ENCODE peak calls at places on chromosome 3, in seven cellular contexts. S is spleen, P is body of pancreas, O is PC-9, B is stomach, K is upper lobe of right lung, V is tibial artery. Z is an unnamed sample.

GRCh38 chr3:33749546-33750215 is 31.6 kb upstream of the CLASP2 start:
- DNase-seq in S (no peak), P (no peak), O (no peak), B (no peak), K (no peak), V (no peak), Z (no peak)

GRCh38 chr3:140341213-140341612 is 336.7 kb upstream of the TRIM42 start:
- DNase-seq in S (no peak), P (no peak), O (no peak), B (no peak), K (no peak), V (no peak), Z (no peak)

GRCh38 chr3:150555859-150556436 is 9.4 kb downstream of the EIF2A start:
- DNase-seq in S (no peak), P (no peak), O (no peak), B (no peak), K (no peak), V (no peak), Z (no peak)

GRCh38 chr3:16033889-16034687 is 140.4 kb upstream of the GALNT15 start:
- DNase-seq in S (no peak), P (no peak), O (no peak), B (no peak), K (no peak), V (no peak), Z (no peak)

GRCh38 chr3:71131385-71131871 is 452.1 kb downstream of the FOXP1 start:
- DNase-seq in S (no peak), P (no peak), O (no peak), B (no peak), K (no peak), V (no peak), Z (no peak)

GRCh38 chr3:69647710-69648109 is 91.6 kb upstream of the MITF start:
- DNase-seq in S (no peak), P (no peak), O (no peak), B (no peak), K (no peak), V (no peak), Z (no peak)

GRCh38 chr3:71207632-71208031 is 375.9 kb downstream of the FOXP1 start:
- DNase-seq in S (no peak), P (no peak), O (no peak), B (no peak), K (no peak), V (no peak), Z (no peak)

GRCh38 chr3:195080125-195080524 is 190.8 kb downstream of the XXYLT1 start:
- DNase-seq in S (peak; percentile 78), P (no peak), O (no peak), B (no peak), K (no peak), V (no peak), Z (no peak)

DNA sequence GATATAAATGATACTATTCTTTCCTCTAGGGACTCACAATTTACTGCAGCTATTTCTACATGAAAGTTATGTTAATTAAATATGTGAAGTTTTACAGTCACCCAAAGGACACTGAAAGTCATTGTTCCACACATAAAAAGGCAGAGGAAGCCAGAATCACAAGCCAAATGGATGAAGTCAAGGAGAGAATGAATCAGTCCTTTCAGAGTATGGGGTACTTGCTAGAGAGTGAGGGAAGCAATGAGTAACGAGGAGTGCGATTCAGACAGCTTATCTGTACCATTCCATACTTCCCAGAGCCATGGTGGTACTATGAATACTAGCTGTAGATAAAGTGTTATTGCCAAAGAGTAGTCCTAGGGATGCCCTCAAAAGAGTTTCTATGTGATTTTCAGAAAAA is 16.8 kb downstream of the ST3GAL6 start:
- DNase-seq in S (no peak), P (no peak), O (no peak), B (no peak), K (no peak), V (no peak), Z (no peak)
- H3K4me1 ChIP-seq in S (no peaks in the 10 kb centered on the region), P (peaks cover 50% of the 10 kb centered on the region), O (peaks cover 1% of the 10 kb centered on the region), B (peaks cover 39% of the 10 kb centered on the region), K (peaks cover 22% of the 10 kb centered on the region), V (peaks cover 62% of the 10 kb centered on the region), Z (no peaks in the 10 kb centered on the region)

DNA sequence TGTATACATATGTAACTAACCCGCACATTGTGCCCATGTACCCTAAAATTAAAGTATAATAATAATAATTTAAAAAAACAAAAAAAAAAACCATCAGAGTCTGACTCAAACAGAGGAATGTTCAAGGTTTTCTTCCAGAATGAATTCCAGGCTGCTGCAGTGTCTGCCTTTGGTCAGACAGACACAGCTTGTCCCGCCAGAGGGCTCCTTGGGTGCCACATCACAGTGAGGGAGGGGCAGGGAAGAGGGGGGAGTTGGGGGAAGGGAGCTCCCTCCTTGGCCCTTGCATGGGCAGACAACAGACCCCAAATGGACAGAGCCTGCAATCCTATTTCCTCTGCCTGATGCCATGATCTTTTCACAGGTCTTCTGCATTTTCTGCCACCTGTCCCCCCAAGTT is 36.5 kb downstream of the ITGB5 start:
- DNase-seq in S (no peak), P (no peak), O (no peak), B (no peak), K (no peak), V (peak; percentile 81), Z (no peak)
- TF ChIP-seq CTCF in S (no peak), P (no peak), O (no peak), B (no peak), K (no peak), V (peak; percentile 17), Z (no peak)

GRCh38 chr3:159805411-159805772 is 183.2 kb upstream of the IL12A start:
- DNase-seq in S (no peak), P (no peak), O (no peak), B (no peak), K (no peak), V (no peak), Z (no peak)
- H3K4me1 ChIP-seq in S (no peaks in the 10 kb centered on the region), P (no peaks in the 10 kb centered on the region), O (no peaks in the 10 kb centered on the region), B (peaks cover 8% of the 10 kb centered on the region), K (peaks cover 31% of the 10 kb centered on the region), V (peaks cover 11% of the 10 kb centered on the region), Z (no peaks in the 10 kb centered on the region)

GRCh38 chr3:183447206-183448001 is 19.0 kb upstream of the MCF2L2 start:
- DNase-seq in S (peak; percentile 92), P (peak; percentile 90), O (peak; percentile 91), B (peak; percentile 82), K (peak; percentile 91), V (peak; percentile 80), Z (peak; percentile 97)
- TF ChIP-seq CTCF in S (no peak), P (no peak), O (no peak), B (no peak), K (no peak), V (no peak), Z (no peak)

DNA sequence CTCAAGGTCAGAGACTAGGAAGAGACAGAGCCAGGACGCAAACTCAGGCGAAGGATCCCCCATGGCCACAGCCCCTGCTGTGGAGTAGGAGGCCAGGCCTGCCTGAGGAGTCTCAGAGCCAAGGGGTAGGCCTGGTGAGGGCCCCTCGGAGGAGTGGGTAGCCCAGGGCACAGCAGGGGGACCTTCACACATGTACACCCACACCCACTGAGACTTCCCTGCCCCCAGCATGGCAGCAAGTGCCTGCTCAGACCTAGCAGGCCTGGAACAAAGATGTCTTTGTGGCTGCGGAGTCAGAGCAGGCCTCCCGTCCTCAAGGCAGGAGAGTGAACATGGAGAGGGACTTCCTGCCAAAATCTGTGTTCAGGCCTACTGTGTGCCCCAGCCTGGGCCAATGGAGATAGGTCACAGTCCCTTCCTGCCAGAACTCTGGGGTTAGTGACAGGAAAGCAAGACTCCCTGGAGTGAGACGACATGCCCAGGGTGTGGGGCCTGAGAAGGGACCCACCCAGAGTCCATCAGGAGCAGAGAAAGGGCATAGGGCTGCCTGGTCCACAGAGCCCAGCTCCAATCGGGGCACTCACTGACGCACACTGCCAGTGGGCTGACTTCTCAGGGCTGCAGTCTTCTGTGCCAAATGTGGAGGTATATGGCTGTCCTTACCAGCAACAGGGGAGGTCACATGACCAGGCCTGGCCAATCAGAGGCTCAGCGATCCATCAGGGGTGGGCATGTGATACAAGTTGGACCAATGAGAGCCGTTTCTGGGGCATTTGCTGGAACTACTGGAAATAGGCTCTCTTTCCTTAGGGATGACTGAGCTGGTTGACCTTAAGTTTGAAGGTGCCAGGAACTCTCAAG is 2.3 kb downstream of the GRIP2 start:
- DNase-seq in S (peak; percentile 65), P (no peak), O (no peak), B (no peak), K (no peak), V (no peak), Z (peak; percentile 52)
- H3K4me1 ChIP-seq in S (no peaks in the 10 kb centered on the region), P (peaks cover 6% of the 10 kb centered on the region), O (no peaks in the 10 kb centered on the region), B (peaks cover 23% of the 10 kb centered on the region), K (no peaks in the 10 kb centered on the region), V (no peaks in the 10 kb centered on the region), Z (no peaks in the 10 kb centered on the region)